ENCODE peak calls at places on chromosome 1, in nine cellular contexts. V is cardiac muscle cell, J is NB4, W is pancreas, N is HCT116, Z is A549, M is AG09309, X is neural progenitor cell, I is fibroblast of lung. S is an unnamed sample.
A peak's percentile ranks its signal among the peaks of the same experiment; 100 is the strongest.

GRCh38 chr1:91549041-91549735 is 48.5 kb downstream of the CDC7 start:
- DNase-seq in Z (no peak), N (no peak), V (no peak), M (no peak), I (no peak), W (no peak), J (no peak), X (no peak), S (no peak)

GRCh38 chr1:36458910-36459309 is 5.3 kb downstream of the MRPS15 start:
- DNase-seq in J (peak; percentile 65), X (no peak), N (no peak), W (no peak), M (no peak), Z (no peak), V (no peak), I (no peak), S (no peak)

GRCh38 chr1:237709355-237709754 is 181.4 kb downstream of the ZP4 start:
- DNase-seq in M (no peak), I (no peak), W (no peak), N (no peak), X (no peak), Z (no peak), V (no peak), J (no peak), S (no peak)

GRCh38 chr1:32063261-32063681 is 9.5 kb upstream of the TMEM39B start:
- DNase-seq in V (peak; percentile 75), W (no peak), J (peak; percentile 50), N (peak; percentile 32), X (no peak), M (peak; percentile 35), I (peak; percentile 63), Z (peak; percentile 43), S (peak; percentile 63)

GRCh38 chr1:17091252-17091651 is 28.0 kb downstream of the PADI2 start:
- DNase-seq in I (no peak), Z (no peak), J (no peak), V (no peak), M (no peak), W (no peak), N (no peak), X (no peak), S (no peak)

GRCh38 chr1:31244326-31244725 is 4.6 kb upstream of the NKAIN1 start:
- DNase-seq in I (peak; percentile 43), Z (no peak), V (peak; percentile 9), J (no peak), M (no peak), X (no peak), W (no peak), N (no peak), S (no peak)

GRCh38 chr1:26165126-26165892 is 3.5 kb downstream of the C1orf232 start:
- DNase-seq in V (no peak), W (peak; percentile 11), Z (no peak), N (no peak), M (no peak), I (no peak), J (no peak), X (no peak), S (no peak)

GRCh38 chr1:172408958-172409357 is 11.5 kb upstream of the C1orf105 start:
- DNase-seq in X (no peak), J (no peak), N (no peak), M (no peak), I (peak; percentile 62), W (no peak), Z (no peak), V (no peak), S (no peak)

GRCh38 chr1:162701286-162701685 is 69.0 kb downstream of the DDR2 start:
- DNase-seq in J (no peak), V (no peak), N (no peak), M (no peak), X (no peak), Z (no peak), W (no peak), I (no peak), S (no peak)

GRCh38 chr1:231107186-231107585 is 54.7 kb upstream of the TRIM67 start:
- DNase-seq in Z (no peak), V (no peak), X (no peak), M (no peak), W (no peak), J (no peak), I (no peak), N (no peak), S (no peak)

GRCh38 chr1:30083800-30084464 is 639.5 kb downstream of the MATN1 start:
- DNase-seq in X (no peak), N (no peak), M (peak; percentile 27), W (no peak), V (peak; percentile 80), Z (peak; percentile 38), I (peak; percentile 89), J (peak; percentile 15), S (peak; percentile 47)

GRCh38 chr1:179175011-179175934 is 54.2 kb downstream of the ABL2 start:
- DNase-seq in X (no peak), M (peak; percentile 73), J (peak; percentile 60), V (peak; percentile 57), Z (no peak), W (no peak), N (no peak), I (peak; percentile 87), S (no peak)

GRCh38 chr1:152003846-152004442 is 10.3 kb upstream of the S100A10 start:
- DNase-seq in I (no peak), N (no peak), Z (no peak), X (peak; percentile 16), W (no peak), V (peak; percentile 14), J (no peak), M (no peak), S (no peak)
- TF ChIP-seq CTCF in I (peak; percentile 18), N (peak; percentile 15), Z (peak; percentile 29), X (peak; percentile 29), W (no peak), V (peak; percentile 14), J (no peak), M (peak; percentile 24), S (no peak)

DNA sequence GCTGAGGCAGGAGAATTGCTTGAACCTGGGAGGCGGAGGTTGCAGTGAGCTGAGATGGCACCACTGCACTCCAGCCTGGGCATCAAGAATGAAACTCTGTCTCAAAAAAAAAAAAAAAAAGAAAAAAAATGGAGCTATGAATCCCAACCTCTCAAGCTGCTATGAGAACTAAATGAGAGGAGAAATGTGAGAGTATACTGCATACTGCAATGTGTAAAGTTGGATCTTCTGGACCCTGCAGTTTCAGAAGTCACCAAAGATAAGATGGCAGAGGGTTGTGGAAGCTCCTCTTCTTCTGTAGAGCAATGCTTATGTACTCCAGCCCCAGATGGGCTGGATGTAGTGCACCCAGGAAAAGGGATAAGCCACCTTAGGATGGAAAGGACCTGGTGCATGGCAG is 55.6 kb downstream of the PLXNA2 start:
- DNase-seq in W (no peak), V (no peak), Z (no peak), X (no peak), J (no peak), N (no peak), I (no peak), M (no peak), S (no peak)
- TF ChIP-seq CTCF in W (no peak), V (no peak), Z (no peak), X (no peak), J (no peak), N (no peak), I (no peak), M (no peak), S (no peak)

DNA sequence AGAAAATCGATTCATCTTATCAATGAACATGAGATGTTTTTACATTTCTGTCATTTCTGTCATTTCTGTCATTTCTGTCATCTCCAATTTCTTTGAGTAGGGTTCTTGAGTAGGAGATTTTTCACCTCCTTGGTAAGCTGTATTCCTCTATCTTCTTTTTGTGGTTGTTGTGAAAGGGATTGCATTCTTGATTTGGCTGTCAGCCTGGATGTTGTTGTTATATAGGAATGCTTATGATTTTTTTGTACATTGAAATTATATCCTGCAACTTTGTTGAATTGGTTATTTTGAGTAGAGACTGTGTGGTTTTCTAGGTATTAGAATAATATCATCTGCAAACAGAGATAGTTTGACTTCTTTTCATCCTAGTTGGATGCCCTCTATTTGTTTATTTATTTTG is 1233.7 kb downstream of the PLA2G4A start:
- DNase-seq in I (peak; percentile 24), N (no peak), M (no peak), Z (no peak), J (no peak), V (peak; percentile 27), W (no peak), X (no peak), S (no peak)
- TF ChIP-seq CTCF in I (no peak), N (no peak), M (no peak), Z (no peak), J (no peak), V (no peak), W (no peak), X (no peak), S (no peak)

GRCh38 chr1:75275107-75275506 is 140.9 kb downstream of the LHX8 start:
- DNase-seq in X (no peak), V (no peak), I (peak; percentile 3), W (no peak), Z (no peak), M (no peak), J (no peak), N (no peak), S (no peak)

GRCh38 chr1:75273110-75273509 is 138.9 kb downstream of the LHX8 start:
- DNase-seq in V (no peak), M (no peak), I (no peak), N (no peak), J (peak; percentile 2), W (no peak), Z (no peak), X (no peak), S (no peak)

DNA sequence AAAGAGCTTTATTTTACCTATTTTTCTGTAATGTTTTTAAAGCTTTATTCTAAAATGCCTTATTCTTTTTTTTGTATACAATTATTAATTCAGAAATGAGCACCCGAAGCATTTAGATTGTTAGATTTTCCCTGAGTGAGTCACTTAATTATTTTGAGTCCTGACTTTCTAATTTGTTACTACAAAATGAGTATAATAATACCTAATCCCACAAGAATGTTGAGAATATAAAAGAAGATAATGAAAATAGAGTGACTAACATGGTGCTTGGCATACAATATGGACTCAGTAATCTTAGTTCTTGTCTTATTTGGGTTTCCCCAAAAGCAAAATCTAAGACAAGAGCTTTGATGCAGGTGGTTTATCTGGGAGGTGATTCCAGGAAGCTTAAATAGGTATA is 142.2 kb downstream of the LHX8 start:
- DNase-seq in X (no peak), Z (no peak), V (no peak), I (peak; percentile 71), W (no peak), M (no peak), N (no peak), J (no peak), S (no peak)
- TF ChIP-seq CTCF in X (no peak), Z (no peak), V (no peak), I (no peak), W (no peak), M (no peak), N (no peak), J (no peak), S (no peak)

DNA sequence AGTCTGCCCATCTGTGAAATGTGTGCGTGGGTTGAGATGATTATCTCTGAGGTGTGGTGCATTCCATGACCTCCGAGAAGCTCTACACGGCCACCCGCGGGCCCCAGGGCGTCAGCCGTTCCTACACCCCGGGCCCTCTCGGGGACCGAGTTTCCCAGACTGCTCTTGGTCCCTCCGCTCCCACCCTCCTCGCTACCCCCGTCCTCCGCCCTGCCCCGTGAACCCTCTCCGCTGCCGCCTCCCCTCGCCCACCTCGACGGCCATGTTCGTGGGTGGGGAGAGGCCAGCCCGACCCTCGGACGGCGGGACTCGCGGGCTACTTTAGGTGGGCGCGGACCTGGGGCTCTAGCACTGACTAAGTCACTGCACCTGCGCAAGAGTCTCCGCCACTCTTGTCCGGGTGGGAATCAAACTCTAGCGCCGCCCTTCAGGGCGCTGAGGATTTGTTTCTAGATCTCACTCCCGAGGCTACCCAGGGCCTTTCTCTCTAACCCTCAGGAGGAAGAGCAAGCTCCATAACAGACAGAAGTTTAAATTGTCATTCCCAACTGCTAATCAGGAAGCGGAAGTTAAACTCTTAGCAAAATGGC is 47.7 kb upstream of the VWA5B1 start:
- DNase-seq in J (no peak), Z (no peak), M (no peak), X (no peak), V (no peak), N (no peak), W (peak; percentile 23), I (no peak), S (no peak)
- TF ChIP-seq CTCF in J (no peak), Z (no peak), M (no peak), X (peak; percentile 11), V (no peak), N (no peak), W (no peak), I (no peak), S (no peak)